ENCODE peak calls at places on chromosomes 4 and X, in five cellular contexts. I is HepG2, T is H1, E is K562, W is GM12878. X is an unnamed sample.

GRCh38 chr4:14871676-14872430 is 130.4 kb upstream of the CPEB2 start:
- DNase-seq in I (peak; percentile 3), T (peak; percentile 61), E (peak; percentile 55), W (no peak), X (peak; percentile 2)

GRCh38 chr4:124632439-124632838 is 80.1 kb downstream of the ANKRD50 start:
- DNase-seq in I (no peak), T (no peak), E (no peak), W (no peak), X (no peak)

GRCh38 chrX:136115124-136115908 is 32.0 kb upstream of the FHL1 start:
- DNase-seq in I (no peak), T (no peak), E (no peak), W (no peak), X (no peak)

GRCh38 chr4:52660643-52661042 is 1.5 kb upstream of the USP46 start:
- DNase-seq in I (no peak), T (no peak), E (no peak), W (no peak), X (no peak)

GRCh38 chr4:3814026-3814570 is 47.9 kb downstream of the ADRA2C start:
- DNase-seq in I (no peak), T (no peak), E (no peak), W (no peak), X (no peak)

GRCh38 chr4:828641-829271 is 2.8 kb upstream of the CPLX1 start:
- DNase-seq in I (peak; percentile 49), T (no peak), E (peak; percentile 27), W (no peak), X (no peak)

GRCh38 chrX:111098874-111099273 is 2.9 kb downstream of the PAK3 start:
- DNase-seq in I (peak; percentile 1), T (peak; percentile 81), E (peak; percentile 60), W (no peak), X (peak; percentile 29)

GRCh38 chr4:55736605-55737183 is 82.9 kb upstream of the EXOC1L start:
- DNase-seq in I (no peak), T (no peak), E (no peak), W (no peak), X (peak; percentile 23)

GRCh38 chr4:98801259-98801725 is 127.6 kb downstream of the EIF4E start:
- DNase-seq in I (no peak), T (no peak), E (peak; percentile 90), W (no peak), X (no peak)

GRCh38 chr4:69910016-69910782 is 20.7 kb upstream of the CSN1S1 start:
- DNase-seq in I (no peak), T (no peak), E (no peak), W (peak; percentile 17), X (no peak)

GRCh38 chr4:13546374-13546854 is 2.1 kb upstream of the NKX3-2 start:
- DNase-seq in I (no peak), T (peak; percentile 47), E (no peak), W (no peak), X (no peak)
- TF ChIP-seq POLR2AphosphoS5 in I (no peak), T (no peak), E (no peak), W (no peak), X (no peak)

DNA sequence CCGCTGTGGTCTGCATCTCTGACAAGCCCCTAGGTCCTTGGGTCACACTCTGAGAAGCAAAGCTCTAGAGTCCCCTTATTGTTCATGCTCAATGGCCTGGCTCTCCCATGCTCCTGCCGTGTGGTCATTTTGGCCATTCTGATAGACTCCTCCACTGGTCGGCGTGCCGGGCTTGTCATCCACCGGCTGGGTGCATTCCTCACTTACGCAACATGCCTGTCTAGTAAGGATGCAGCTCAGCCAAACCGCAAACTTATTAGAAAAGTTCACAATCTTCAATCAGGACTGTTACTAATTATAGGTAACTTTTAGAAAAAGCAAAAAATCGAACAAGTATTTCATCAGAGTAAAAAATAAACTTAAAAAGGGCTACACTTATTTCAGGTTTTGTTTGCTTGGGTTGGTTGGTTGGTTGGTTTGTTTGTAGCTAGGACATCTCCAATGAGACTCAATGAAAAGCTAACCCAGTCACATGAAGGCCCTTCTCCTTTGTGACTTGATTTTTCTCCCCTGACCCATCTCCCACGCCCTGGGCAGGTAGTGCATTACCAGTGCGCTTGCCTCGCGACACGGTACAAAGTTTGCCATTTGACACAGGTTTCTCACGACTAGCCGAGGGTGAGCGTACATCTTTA is 41.0 kb downstream of the IRF2 start:
- DNase-seq in I (no peak), T (no peak), E (no peak), W (no peak), X (no peak)
- TF ChIP-seq SP1 in I (no peak), T (no peak), E (no peak), W (no peak), X (no peak)

DNA sequence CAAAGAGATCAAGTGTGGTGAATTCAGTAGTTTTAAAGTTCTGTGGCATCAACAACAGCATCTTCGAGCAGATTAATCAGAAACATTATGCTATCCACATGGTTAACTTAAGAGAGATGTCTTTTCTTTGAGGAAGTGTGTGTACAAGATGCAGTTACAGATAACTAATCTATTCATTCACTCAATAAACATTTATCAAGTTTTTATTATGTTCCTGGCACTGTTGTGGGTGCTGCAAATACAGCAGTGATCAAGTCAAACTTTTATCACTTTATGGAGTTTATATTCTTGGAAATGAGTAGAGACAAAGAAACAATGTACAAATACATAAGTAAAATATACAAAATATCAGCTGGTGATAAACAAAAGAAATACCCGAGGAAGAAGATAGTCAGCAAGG is 66.4 kb downstream of the ATOH1 start:
- DNase-seq in I (no peak), T (no peak), E (no peak), W (no peak), X (no peak)
- TF ChIP-seq POLR2AphosphoS5 in I (no peak), T (no peak), E (no peak), W (no peak), X (no peak)

GRCh38 chrX:103647630-103648029 is 18.9 kb downstream of the TCEAL1 start:
- DNase-seq in I (no peak), T (no peak), E (no peak), W (no peak), X (no peak)
- TF ChIP-seq SP1 in I (no peak), T (no peak), E (no peak), W (no peak), X (no peak)

GRCh38 chr4:6953751-6954380 is 44.2 kb downstream of the TBC1D14 start:
- DNase-seq in I (no peak), T (peak; percentile 86), E (peak; percentile 84), W (no peak), X (peak; percentile 54)
- TF ChIP-seq POLR2AphosphoS5 in I (no peak), T (no peak), E (no peak), W (no peak), X (no peak)

GRCh38 chrX:130118941-130119640 is 8.8 kb upstream of the ELF4 start:
- DNase-seq in I (no peak), T (no peak), E (no peak), W (no peak), X (no peak)

GRCh38 chrX:130121505-130121800 is 11.2 kb upstream of the ELF4 start:
- DNase-seq in I (no peak), T (no peak), E (no peak), W (no peak), X (no peak)

GRCh38 chrX:130120746-130121504 is 10.6 kb upstream of the ELF4 start:
- DNase-seq in I (peak; percentile 33), T (peak; percentile 79), E (peak; percentile 82), W (no peak), X (no peak)

GRCh38 chrX:130118396-130118795 is 8.1 kb upstream of the ELF4 start:
- DNase-seq in I (no peak), T (no peak), E (no peak), W (no peak), X (no peak)

GRCh38 chrX:130120321-130120731 is 10.0 kb upstream of the ELF4 start:
- DNase-seq in I (no peak), T (no peak), E (peak; percentile 40), W (no peak), X (no peak)
- TF ChIP-seq SP1 in I (no peak), T (no peak), E (no peak), W (no peak), X (no peak)

GRCh38 chr4:26861434-26862186 is 969 bp downstream of the STIM2 start:
- DNase-seq in I (peak; percentile 44), T (peak; percentile 70), E (peak; percentile 72), W (no peak), X (no peak)
- TF ChIP-seq POLR2AphosphoS5 in I (no peak), T (no peak), E (no peak), W (no peak), X (no peak)

GRCh38 chrX:17616936-17617335 is 120.4 kb upstream of the SCML1 start:
- DNase-seq in I (no peak), T (no peak), E (no peak), W (no peak), X (no peak)

GRCh38 chrX:17617794-17618193 is 119.5 kb upstream of the SCML1 start:
- DNase-seq in I (no peak), T (no peak), E (no peak), W (no peak), X (no peak)

GRCh38 chrX:17608898-17609297 is 128.4 kb upstream of the SCML1 start:
- DNase-seq in I (no peak), T (no peak), E (no peak), W (no peak), X (no peak)

GRCh38 chrX:17610788-17611187 is 126.5 kb upstream of the SCML1 start:
- DNase-seq in I (no peak), T (no peak), E (no peak), W (no peak), X (no peak)

DNA sequence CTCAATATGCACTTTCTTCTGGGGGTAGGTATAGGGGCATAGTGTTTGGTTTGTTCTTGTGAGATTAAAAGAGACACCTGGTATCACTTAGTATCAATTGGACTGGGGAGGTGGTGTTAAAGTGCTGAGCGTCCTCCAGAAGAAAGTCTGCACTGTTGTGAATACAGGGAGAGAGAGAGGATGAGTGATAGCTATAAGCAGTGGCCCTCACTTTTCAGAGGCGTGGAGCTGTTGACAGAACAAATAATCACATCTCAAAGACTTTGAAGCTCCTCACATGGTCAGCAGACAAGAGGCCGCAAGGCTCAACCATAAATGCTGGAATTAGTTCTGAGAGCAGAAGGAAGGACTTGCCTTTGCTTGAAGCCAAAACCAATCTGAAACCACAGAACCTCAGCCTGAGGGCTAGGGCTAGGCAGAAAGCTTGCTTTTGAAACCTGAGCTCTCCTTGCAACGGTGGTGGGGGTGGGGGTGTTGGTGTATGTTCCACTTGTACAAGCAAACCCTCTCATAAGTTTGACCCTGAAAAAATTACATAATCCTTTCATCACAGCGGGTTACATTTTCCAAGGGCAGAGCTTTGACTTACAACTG is 123.2 kb upstream of the SCML1 start:
- DNase-seq in I (peak; percentile 24), T (no peak), E (no peak), W (no peak), X (no peak)
- TF ChIP-seq SP1 in I (no peak), T (no peak), E (no peak), W (no peak), X (no peak)